ENCODE peak calls at places on chromosome 6, in seven cellular contexts. M, B, T, X, O, H and L are unnamed samples.

GRCh38 chr6:64930664-64931063 is 776.4 kb downstream of the EYS start:
- DNase-seq in M (no peak), B (no peak), T (no peak), X (no peak), O (no peak), H (no peak), L (no peak)

GRCh38 chr6:166005846-166006592 is 161.6 kb downstream of the TBXT start:
- DNase-seq in M (peak), B (no peak), T (peak), X (no peak), O (no peak), H (no peak), L (no peak)

GRCh38 chr6:147621280-147621679 is 112.8 kb downstream of the SAMD5 start:
- DNase-seq in M (peak), B (no peak), T (no peak), X (no peak), O (no peak), H (no peak), L (no peak)

GRCh38 chr6:105164418-105164817 is 15.4 kb downstream of the POPDC3 start:
- DNase-seq in M (peak), B (peak), T (no peak), X (no peak), O (no peak), H (no peak), L (no peak)

GRCh38 chr6:126764104-126764503 is 354.4 kb upstream of the RSPO3 start:
- DNase-seq in M (no peak), B (no peak), T (no peak), X (no peak), O (no peak), H (no peak), L (no peak)

GRCh38 chr6:19444481-19444880 is 392.7 kb upstream of the ID4 start:
- DNase-seq in M (no peak), B (peak), T (no peak), X (no peak), O (no peak), H (no peak), L (no peak)

GRCh38 chr6:136579800-136580199 is 29.6 kb upstream of the MAP7 start:
- DNase-seq in M (no peak), B (no peak), T (no peak), X (no peak), O (no peak), H (no peak), L (no peak)

GRCh38 chr6:141653590-141653989 is 479.1 kb upstream of the GJE1 start:
- DNase-seq in M (no peak), B (no peak), T (no peak), X (no peak), O (no peak), H (no peak), L (no peak)

GRCh38 chr6:121242386-121242785 is 91.9 kb downstream of the TBC1D32 start:
- DNase-seq in M (no peak), B (no peak), T (no peak), X (no peak), O (no peak), H (no peak), L (no peak)

GRCh38 chr6:158008894-158009891 is 27.5 kb downstream of the SYNJ2 start:
- DNase-seq in M (no peak), B (peak), T (peak), X (peak), O (peak), H (no peak), L (no peak)

GRCh38 chr6:138410972-138411667 is 7.1 kb downstream of the HEBP2 start:
- DNase-seq in M (peak), B (peak), T (no peak), X (no peak), O (no peak), H (peak), L (peak)

GRCh38 chr6:151962246-151962846 is 154.9 kb downstream of the ESR1 start:
- DNase-seq in M (no peak), B (peak), T (no peak), X (no peak), O (no peak), H (no peak), L (no peak)

GRCh38 chr6:11434565-11435326 is 102.8 kb upstream of the TMEM170B start:
- DNase-seq in M (peak), B (no peak), T (no peak), X (peak), O (no peak), H (no peak), L (no peak)

GRCh38 chr6:160978141-160978926 is 13.2 kb upstream of the MAP3K4 start:
- DNase-seq in M (no peak), B (peak), T (no peak), X (no peak), O (no peak), H (no peak), L (no peak)

GRCh38 chr6:22322103-22322882 is 25.5 kb upstream of the PRL start:
- DNase-seq in M (no peak), B (no peak), T (no peak), X (no peak), O (no peak), H (peak), L (no peak)

GRCh38 chr6:25450469-25451198 is 171.5 kb downstream of the CARMIL1 start:
- DNase-seq in M (no peak), B (no peak), T (no peak), X (no peak), O (no peak), H (no peak), L (no peak)

GRCh38 chr6:112939543-112939942 is 592.4 kb downstream of the RFPL4B start:
- DNase-seq in M (no peak), B (no peak), T (peak), X (no peak), O (no peak), H (no peak), L (no peak)

GRCh38 chr6:158442309-158442705 is 117.6 kb upstream of the TMEM181 start:
- DNase-seq in M (no peak), B (no peak), T (no peak), X (no peak), O (no peak), H (no peak), L (no peak)

GRCh38 chr6:393391-394221 is 2.1 kb downstream of the IRF4 start:
- DNase-seq in M (no peak), B (no peak), T (no peak), X (no peak), O (no peak), H (no peak), L (peak)